ENCODE peak calls at places on chromosomes 2 and 18, in six cellular contexts. H, Y, J, Z, X and I are unnamed samples.

GRCh38 chr18:72543362-72544055 is 633 bp downstream of the CBLN2 start:
- DNase-seq in Y (no peak), X (no peak), J (peak), H (no peak), Z (no peak), I (no peak)

GRCh38 chr18:55587341-55588000 is 521 bp downstream of the TCF4 start:
- DNase-seq in H (peak), Z (no peak), J (peak), Y (no peak), X (no peak), I (no peak)

GRCh38 chr18:39435209-39435608 is 1869.6 kb upstream of the CELF4 start:
- DNase-seq in Z (no peak), J (no peak), Y (no peak), H (no peak), X (no peak), I (no peak)

GRCh38 chr2:88016948-88017779 is 817 bp upstream of the RNU2-63P start:
- DNase-seq in Z (no peak), X (no peak), Y (peak), J (peak), H (peak), I (peak)

GRCh38 chr2:51424418-51424817 is 392.5 kb upstream of the NRXN1 start:
- DNase-seq in Y (peak), X (no peak), H (no peak), J (peak), Z (no peak), I (no peak)

GRCh38 chr2:7694066-7695000 is 777.1 kb downstream of the RNF144A start:
- DNase-seq in Y (no peak), H (no peak), Z (no peak), X (no peak), J (no peak), I (no peak)

GRCh38 chr2:128401680-128402079 is 83.0 kb upstream of the HS6ST1 start:
- DNase-seq in X (no peak), J (no peak), Y (no peak), H (no peak), Z (no peak), I (peak)

GRCh38 chr2:209663149-209663548 is 108.5 kb upstream of the UNC80 start:
- DNase-seq in Z (no peak), H (peak), J (no peak), Y (no peak), X (no peak), I (no peak)

GRCh38 chr2:64848363-64848762 is 140.8 kb upstream of the SLC1A4 start:
- DNase-seq in Z (no peak), H (no peak), Y (no peak), J (no peak), X (no peak), I (no peak)

GRCh38 chr18:5413447-5413846 is 117.9 kb upstream of the ZBTB14 start:
- DNase-seq in H (no peak), X (no peak), Z (no peak), Y (no peak), J (no peak), I (no peak)

GRCh38 chr18:26386421-26386820 is 160.2 kb downstream of the TAF4B start:
- DNase-seq in J (no peak), Z (no peak), X (no peak), H (peak), Y (no peak), I (no peak)

GRCh38 chr2:120470717-120471060 is 124.8 kb downstream of the INHBB start:
- DNase-seq in Z (no peak), X (no peak), J (no peak), Y (peak), H (no peak), I (no peak)

GRCh38 chr2:42909966-42910365 is 117.6 kb upstream of the HAAO start:
- DNase-seq in X (no peak), Y (no peak), Z (no peak), J (peak), H (no peak), I (peak)

GRCh38 chr18:57077786-57078552 is 68.9 kb upstream of the BOD1L2 start:
- DNase-seq in Z (no peak), J (no peak), H (no peak), X (no peak), Y (no peak), I (no peak)

GRCh38 chr2:205218056-205218455 is 464.2 kb upstream of the NRP2 start:
- DNase-seq in H (peak), Y (no peak), X (no peak), J (no peak), Z (no peak), I (no peak)

GRCh38 chr2:21916934-21917522 is 793.3 kb downstream of the TDRD15 start:
- DNase-seq in Y (no peak), J (no peak), X (no peak), Z (no peak), H (no peak), I (no peak)

GRCh38 chr2:101697124-101697793 is at the start of gene MAP4K4:
- DNase-seq in H (peak), Y (peak), J (peak), Z (peak), X (peak), I (peak)

GRCh38 chr2:72887032-72887835 is at the start of gene SPR:
- DNase-seq in X (no peak), H (peak), Y (peak), Z (no peak), J (peak), I (peak)

GRCh38 chr2:240858321-240858720 is 10.3 kb upstream of the AGXT start:
- DNase-seq in X (no peak), Y (no peak), H (no peak), J (peak), Z (no peak), I (no peak)

GRCh38 chr2:229921101-229921891 is 513 bp downstream of the TRIP12 start:
- DNase-seq in Y (peak), Z (peak), H (peak), X (peak), J (peak), I (peak)

GRCh38 chr18:8142131-8142711 is 467.0 kb upstream of the RAB12 start:
- DNase-seq in Z (no peak), J (no peak), X (no peak), H (peak), Y (no peak), I (no peak)

GRCh38 chr18:11159844-11160243 is 10.5 kb upstream of the PIEZO2 start:
- DNase-seq in Y (no peak), H (no peak), Z (no peak), J (no peak), X (no peak), I (no peak)

GRCh38 chr2:42124051-42124813 is 44.9 kb upstream of the EML4 start:
- DNase-seq in J (no peak), Y (peak), Z (no peak), H (no peak), X (no peak), I (no peak)

GRCh38 chr18:75554644-75555043 is 127.1 kb upstream of the SMIM21 start:
- DNase-seq in Z (no peak), H (no peak), X (no peak), Y (no peak), J (no peak), I (no peak)

GRCh38 chr2:234981197-234982095 is 29.6 kb downstream of the SH3BP4 start:
- DNase-seq in Y (peak), Z (no peak), H (peak), X (peak), J (peak), I (peak)

GRCh38 chr2:44886409-44886808 is 55.1 kb upstream of the SIX3 start:
- DNase-seq in Y (no peak), X (no peak), H (peak), J (no peak), Z (no peak), I (no peak)

GRCh38 chr2:218927411-218927810 is 32.1 kb upstream of the CDK5R2 start:
- DNase-seq in J (no peak), H (no peak), Z (no peak), Y (no peak), X (no peak), I (no peak)

GRCh38 chr2:100810603-100811145 is 9.3 kb upstream of the NPAS2 start:
- DNase-seq in Z (no peak), H (no peak), Y (no peak), J (no peak), X (no peak), I (no peak)

GRCh38 chr18:45684341-45685115 is 39.5 kb upstream of the SLC14A1 start:
- DNase-seq in Y (no peak), J (no peak), H (no peak), X (no peak), Z (no peak), I (no peak)

GRCh38 chr18:11119550-11119949 is 29.8 kb downstream of the PIEZO2 start:
- DNase-seq in J (no peak), Z (no peak), Y (no peak), H (peak), X (no peak), I (no peak)

GRCh38 chr2:123258864-123259263 is 766.2 kb upstream of the CNTNAP5 start:
- DNase-seq in J (no peak), X (no peak), Y (no peak), Z (no peak), H (no peak), I (no peak)

GRCh38 chr2:130355181-130355577 is 677 bp upstream of the PTPN18 start:
- DNase-seq in Y (no peak), H (no peak), J (no peak), Z (no peak), X (no peak), I (no peak)

GRCh38 chr2:24050041-24050655 is 607 bp downstream of the FKBP1B start:
- DNase-seq in Z (no peak), H (peak), J (peak), X (no peak), Y (no peak), I (peak)

GRCh38 chr2:86695053-86695691 is 24.9 kb upstream of the RMND5A start:
- DNase-seq in Y (peak), J (no peak), H (no peak), Z (no peak), X (no peak), I (no peak)

GRCh38 chr18:78994531-78994930 is 14.9 kb downstream of the SALL3 start:
- DNase-seq in J (peak), X (no peak), H (no peak), Z (no peak), Y (no peak), I (no peak)